ENCODE peak calls at places on chromosomes 7 and 10, in five cellular contexts. One of them, this sample, is unnamed.

GRCh38 chr7:94823952-94824351 is 83.4 kb upstream of the PPP1R9A start:
- DNase-seq in NCI-H460: peak
- DNase-seq in activated effector memory CD4-positive, alpha-beta T cell treated with anti-CD3 and anti-CD28 coated beads, Interleukin-2, amount 50 U/mL, for 16 hours: no peak
- DNase-seq in NCI-H1417: no peak
- DNase-seq in NCI-H2081: no peak
- DNase-seq in this sample: no peak

GRCh38 chr7:103626776-103627175 is 180.8 kb upstream of the SLC26A5 start:
- DNase-seq in NCI-H460: no peak
- DNase-seq in activated effector memory CD4-positive, alpha-beta T cell treated with anti-CD3 and anti-CD28 coated beads, Interleukin-2, amount 50 U/mL, for 16 hours: no peak
- DNase-seq in NCI-H1417: no peak
- DNase-seq in NCI-H2081: no peak
- DNase-seq in this sample: no peak

GRCh38 chr7:14855033-14855794 is 47.3 kb downstream of the DGKB start:
- DNase-seq in NCI-H460: no peak
- DNase-seq in NCI-H1417: no peak
- DNase-seq in NCI-H2081: no peak
- DNase-seq in activated effector memory CD4-positive, alpha-beta T cell treated with anti-CD3 and anti-CD28 coated beads, Interleukin-2, amount 50 U/mL, for 16 hours: no peak
- DNase-seq in this sample: no peak

GRCh38 chr7:47576031-47576908 is 5.6 kb downstream of the TNS3 start:
- DNase-seq in NCI-H1417: no peak
- DNase-seq in activated effector memory CD4-positive, alpha-beta T cell treated with anti-CD3 and anti-CD28 coated beads, Interleukin-2, amount 50 U/mL, for 16 hours: no peak
- DNase-seq in NCI-H460: no peak
- DNase-seq in NCI-H2081: no peak
- DNase-seq in this sample: no peak

GRCh38 chr10:43287056-43288007 is 20.5 kb upstream of the RASGEF1A start:
- DNase-seq in NCI-H1417: peak
- DNase-seq in NCI-H2081: no peak
- DNase-seq in NCI-H460: peak
- DNase-seq in activated effector memory CD4-positive, alpha-beta T cell treated with anti-CD3 and anti-CD28 coated beads, Interleukin-2, amount 50 U/mL, for 16 hours: peak
- DNase-seq in this sample: no peak

GRCh38 chr10:125217986-125218675 is 57.8 kb upstream of the CTBP2 start:
- DNase-seq in activated effector memory CD4-positive, alpha-beta T cell treated with anti-CD3 and anti-CD28 coated beads, Interleukin-2, amount 50 U/mL, for 16 hours: no peak
- DNase-seq in NCI-H1417: peak
- DNase-seq in NCI-H2081: no peak
- DNase-seq in NCI-H460: no peak
- DNase-seq in this sample: no peak

GRCh38 chr10:61125560-61126250 is 181.7 kb upstream of the RHOBTB1 start:
- DNase-seq in activated effector memory CD4-positive, alpha-beta T cell treated with anti-CD3 and anti-CD28 coated beads, Interleukin-2, amount 50 U/mL, for 16 hours: no peak
- DNase-seq in NCI-H460: no peak
- DNase-seq in NCI-H2081: no peak
- DNase-seq in NCI-H1417: peak
- DNase-seq in this sample: no peak

GRCh38 chr10:95391164-95391563 is 100.4 kb upstream of the PDLIM1 start:
- DNase-seq in NCI-H460: no peak
- DNase-seq in NCI-H2081: no peak
- DNase-seq in NCI-H1417: no peak
- DNase-seq in activated effector memory CD4-positive, alpha-beta T cell treated with anti-CD3 and anti-CD28 coated beads, Interleukin-2, amount 50 U/mL, for 16 hours: no peak
- DNase-seq in this sample: no peak

GRCh38 chr7:37481154-37481553 is 32.5 kb upstream of the ELMO1 start:
- DNase-seq in NCI-H1417: no peak
- DNase-seq in NCI-H2081: no peak
- DNase-seq in activated effector memory CD4-positive, alpha-beta T cell treated with anti-CD3 and anti-CD28 coated beads, Interleukin-2, amount 50 U/mL, for 16 hours: no peak
- DNase-seq in NCI-H460: no peak
- DNase-seq in this sample: no peak

GRCh38 chr10:97185326-97186058 is at the start of gene SLIT1:
- DNase-seq in NCI-H1417: peak
- DNase-seq in NCI-H460: no peak
- DNase-seq in NCI-H2081: peak
- DNase-seq in activated effector memory CD4-positive, alpha-beta T cell treated with anti-CD3 and anti-CD28 coated beads, Interleukin-2, amount 50 U/mL, for 16 hours: peak
- DNase-seq in this sample: peak

GRCh38 chr10:95792211-95792780 is 36.3 kb downstream of the ENTPD1 start:
- DNase-seq in activated effector memory CD4-positive, alpha-beta T cell treated with anti-CD3 and anti-CD28 coated beads, Interleukin-2, amount 50 U/mL, for 16 hours: no peak
- DNase-seq in NCI-H2081: no peak
- DNase-seq in NCI-H1417: no peak
- DNase-seq in NCI-H460: no peak
- DNase-seq in this sample: no peak

GRCh38 chr10:70374775-70375614 is 7.4 kb downstream of the LRRC20 start:
- DNase-seq in NCI-H1417: no peak
- DNase-seq in NCI-H2081: no peak
- DNase-seq in activated effector memory CD4-positive, alpha-beta T cell treated with anti-CD3 and anti-CD28 coated beads, Interleukin-2, amount 50 U/mL, for 16 hours: no peak
- DNase-seq in NCI-H460: no peak
- DNase-seq in this sample: no peak

GRCh38 chr7:8433477-8434289 is at the start of gene NXPH1:
- DNase-seq in activated effector memory CD4-positive, alpha-beta T cell treated with anti-CD3 and anti-CD28 coated beads, Interleukin-2, amount 50 U/mL, for 16 hours: no peak
- DNase-seq in NCI-H460: peak
- DNase-seq in NCI-H2081: peak
- DNase-seq in NCI-H1417: peak
- DNase-seq in this sample: peak

GRCh38 chr10:90945496-90946070 is 24.7 kb upstream of the ANKRD1 start:
- DNase-seq in NCI-H1417: no peak
- DNase-seq in NCI-H2081: no peak
- DNase-seq in activated effector memory CD4-positive, alpha-beta T cell treated with anti-CD3 and anti-CD28 coated beads, Interleukin-2, amount 50 U/mL, for 16 hours: no peak
- DNase-seq in NCI-H460: no peak
- DNase-seq in this sample: no peak

GRCh38 chr7:131327049-131327625 is 539 bp upstream of the MKLN1 start:
- DNase-seq in activated effector memory CD4-positive, alpha-beta T cell treated with anti-CD3 and anti-CD28 coated beads, Interleukin-2, amount 50 U/mL, for 16 hours: no peak
- DNase-seq in NCI-H2081: peak
- DNase-seq in NCI-H1417: peak
- DNase-seq in NCI-H460: peak
- DNase-seq in this sample: peak

This sample was measured in NCI-H526 treated with DMSO at 0.1 percent for 48 hours.